ENCODE peak calls at places on chromosomes 16 and 17, in five cellular contexts. X, J, D, Z and O are unnamed samples.

GRCh38 chr17:1562178-1562643 is 381 bp downstream of the PITPNA start:
- DNase-seq in X (no peak), J (peak), D (peak), Z (no peak), O (no peak)

GRCh38 chr16:85746431-85747227 is 4.3 kb downstream of the C16orf74 start:
- DNase-seq in X (no peak), J (no peak), D (no peak), Z (peak), O (peak)

GRCh38 chr17:79945591-79946255 is 89.9 kb downstream of the TBC1D16 start:
- DNase-seq in X (no peak), J (no peak), D (peak), Z (no peak), O (no peak)

GRCh38 chr16:29148867-29149272 is 164.0 kb downstream of the LAT start:
- DNase-seq in X (peak), J (no peak), D (no peak), Z (no peak), O (no peak)

GRCh38 chr17:78828470-78829185 is 12.0 kb downstream of the USP36 start:
- DNase-seq in X (no peak), J (no peak), D (no peak), Z (no peak), O (peak)

GRCh38 chr17:45867171-45867570 is 22.5 kb downstream of the SPPL2C start:
- DNase-seq in X (no peak), J (no peak), D (no peak), Z (no peak), O (no peak)

GRCh38 chr17:69734656-69735055 is 320.2 kb downstream of the MAP2K6 start:
- DNase-seq in X (no peak), J (no peak), D (no peak), Z (no peak), O (no peak)

GRCh38 chr17:45273551-45273957 is 11.7 kb upstream of the SPATA32 start:
- DNase-seq in X (no peak), J (no peak), D (no peak), Z (no peak), O (no peak)

GRCh38 chr16:68592466-68593337 is 52.4 kb upstream of the CDH3 start:
- DNase-seq in X (peak), J (no peak), D (no peak), Z (peak), O (peak)

GRCh38 chr17:7380855-7381683 is at the start of gene TNK1:
- DNase-seq in X (peak), J (peak), D (no peak), Z (no peak), O (peak)

GRCh38 chr17:19650826-19651225 is 2.3 kb downstream of the ALDH3A2 start:
- DNase-seq in X (no peak), J (no peak), D (no peak), Z (no peak), O (peak)

GRCh38 chr17:4808378-4808767 is 1.4 kb downstream of the PLD2 start:
- DNase-seq in X (no peak), J (peak), D (peak), Z (no peak), O (no peak)

GRCh38 chr17:59000022-59000421 is 106.7 kb downstream of the TRIM37 start:
- DNase-seq in X (no peak), J (no peak), D (no peak), Z (no peak), O (no peak)

GRCh38 chr17:33292981-33293867 is at the start of gene ASIC2:
- DNase-seq in X (peak), J (no peak), D (peak), Z (no peak), O (peak)

GRCh38 chr16:72612271-72612670 is 435.7 kb downstream of the ZFHX3 start:
- DNase-seq in X (no peak), J (no peak), D (no peak), Z (no peak), O (no peak)

GRCh38 chr16:2339521-2340484 is 725 bp downstream of the ABCA3 start:
- DNase-seq in X (peak), J (no peak), D (peak), Z (peak), O (peak)

GRCh38 chr17:81511800-81512559 is 619 bp downstream of the ACTG1 start:
- DNase-seq in X (no peak), J (no peak), D (peak), Z (no peak), O (no peak)

DNA sequence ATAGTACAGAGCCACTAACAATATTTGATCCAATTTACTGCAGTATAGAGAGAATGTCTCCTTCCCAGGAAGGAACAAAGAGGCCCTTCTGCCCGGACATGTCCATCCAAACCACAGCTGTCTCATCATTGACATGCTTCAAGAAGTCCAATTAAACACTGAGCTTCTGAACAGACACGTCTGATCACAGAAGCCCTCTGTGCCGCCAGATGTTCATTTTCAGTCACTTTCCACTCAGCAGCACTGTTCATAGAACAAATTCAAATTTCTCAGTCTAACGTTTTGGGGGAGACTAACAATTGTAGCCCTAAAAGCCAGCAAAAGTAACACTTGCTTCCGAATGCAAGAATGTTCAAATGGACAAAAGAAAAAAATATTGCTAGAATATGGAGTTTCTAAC is 15.3 kb downstream of the ZC3H7A start:
- DNase-seq in X (no peak), J (no peak), D (no peak), Z (peak), O (no peak)
- H3K4me3 ChIP-seq in X (no peak), J (no peak), D (no peak), Z (peak), O (no peak)

DNA sequence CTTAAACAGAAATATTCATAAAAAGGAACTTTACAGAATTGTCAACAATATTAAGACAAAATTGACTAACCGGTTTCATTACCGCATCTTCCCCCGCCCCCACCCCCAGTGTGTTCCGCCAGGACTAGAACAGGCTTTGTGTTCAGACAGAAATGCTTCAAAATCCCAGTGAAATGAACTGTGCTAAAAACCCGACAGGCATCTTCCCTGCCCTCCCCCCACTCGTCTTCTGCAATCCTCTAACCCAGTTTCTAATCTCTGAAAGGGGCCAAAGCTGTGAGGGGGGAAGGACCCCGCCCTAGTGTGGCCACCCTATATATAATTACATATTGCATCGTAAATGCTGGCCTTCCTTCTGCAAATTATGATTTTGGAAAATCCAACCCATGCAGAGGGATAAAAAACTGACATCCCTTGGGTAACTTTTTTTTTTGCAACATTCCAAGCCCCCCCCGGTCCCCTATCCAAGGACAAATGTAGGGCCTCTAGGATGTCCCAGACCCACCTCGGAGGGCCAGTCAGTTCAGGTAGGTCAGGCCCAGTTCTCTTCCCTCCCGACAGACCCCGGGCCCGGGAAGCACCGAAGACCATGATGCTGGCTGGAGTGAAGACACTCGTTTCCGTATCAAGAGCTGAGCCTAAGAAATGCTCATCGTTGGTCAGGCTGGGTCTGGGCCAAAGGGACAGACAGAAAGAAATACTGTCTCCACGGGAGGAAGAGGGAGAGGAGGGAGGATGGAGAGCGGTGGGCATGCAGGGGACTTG is 1.2 kb upstream of the ROGDI start:
- DNase-seq in X (no peak), J (no peak), D (no peak), Z (no peak), O (no peak)
- H3K4me3 ChIP-seq in X (no peak), J (no peak), D (no peak), Z (no peak), O (peak)

GRCh38 chr17:65750678-65751077 is 189.2 kb upstream of the AXIN2 start:
- DNase-seq in X (peak), J (peak), D (peak), Z (peak), O (peak)

GRCh38 chr17:65750166-65750565 is 188.7 kb upstream of the AXIN2 start:
- DNase-seq in X (no peak), J (no peak), D (no peak), Z (no peak), O (peak)

GRCh38 chr17:65753348-65753747 is 191.9 kb upstream of the AXIN2 start:
- DNase-seq in X (no peak), J (no peak), D (no peak), Z (no peak), O (no peak)

GRCh38 chr17:65749479-65749878 is 188.0 kb upstream of the AXIN2 start:
- DNase-seq in X (no peak), J (no peak), D (peak), Z (no peak), O (peak)

GRCh38 chr17:65751263-65751662 is 189.8 kb upstream of the AXIN2 start:
- DNase-seq in X (no peak), J (no peak), D (no peak), Z (no peak), O (no peak)
- H3K4me3 ChIP-seq in X (no peak), J (no peak), D (no peak), Z (no peak), O (no peak)

GRCh38 chr16:23378921-23379320 is 74.1 kb downstream of the COG7 start:
- DNase-seq in X (no peak), J (no peak), D (no peak), Z (no peak), O (no peak)

GRCh38 chr16:23382279-23382678 is 70.7 kb downstream of the COG7 start:
- DNase-seq in X (no peak), J (no peak), D (no peak), Z (no peak), O (no peak)

GRCh38 chr16:23378256-23378655 is 74.7 kb downstream of the COG7 start:
- DNase-seq in X (no peak), J (no peak), D (no peak), Z (no peak), O (no peak)

GRCh38 chr16:23379707-23380106 is 73.3 kb downstream of the COG7 start:
- DNase-seq in X (no peak), J (no peak), D (no peak), Z (no peak), O (no peak)

GRCh38 chr16:23380501-23380951 is 72.5 kb downstream of the COG7 start:
- DNase-seq in X (no peak), J (no peak), D (no peak), Z (no peak), O (no peak)
- H3K4me3 ChIP-seq in X (no peak), J (no peak), D (no peak), Z (no peak), O (no peak)

DNA sequence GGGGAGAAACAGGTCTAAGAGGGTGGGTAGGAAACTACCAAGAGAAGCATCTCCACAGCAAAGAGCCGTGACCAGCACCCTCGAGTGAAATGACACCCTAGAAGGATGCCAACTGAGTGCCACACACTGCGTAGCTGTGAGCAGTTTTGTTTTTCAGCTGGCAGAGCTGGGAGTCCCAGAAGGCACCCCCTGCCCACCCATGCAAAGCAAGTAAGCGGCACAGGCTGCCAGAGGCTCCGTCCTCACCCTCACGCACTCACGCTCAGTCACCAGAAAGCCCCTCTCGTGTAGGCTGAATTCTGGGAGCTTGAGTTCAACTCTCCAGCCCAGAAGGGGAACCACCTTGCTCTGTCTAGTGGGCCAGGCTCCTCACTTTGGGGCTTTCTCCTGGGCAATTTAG is 146.0 kb downstream of the GAS7 start:
- DNase-seq in X (no peak), J (no peak), D (no peak), Z (peak), O (no peak)
- H3K4me3 ChIP-seq in X (no peak), J (no peak), D (no peak), Z (peak), O (no peak)

DNA sequence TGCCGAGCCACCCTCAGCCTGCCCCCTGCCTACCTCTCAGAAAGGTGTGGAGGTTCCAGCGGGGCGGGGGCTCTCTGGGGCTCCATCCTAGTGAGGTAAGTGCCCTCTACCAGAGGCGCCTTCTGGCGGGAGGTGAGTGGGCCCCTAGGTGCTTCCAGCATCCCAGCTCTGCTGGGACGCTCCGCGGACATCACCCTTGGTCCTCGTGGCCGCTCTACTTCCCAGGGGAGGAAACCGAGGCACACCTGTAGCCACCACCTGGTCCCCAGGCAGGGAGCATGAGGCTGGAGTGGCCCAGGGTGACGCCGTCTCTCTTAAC is 1.4 kb downstream of the MCRIP2 start:
- DNase-seq in X (no peak), J (no peak), D (no peak), Z (no peak), O (no peak)
- H3K4me3 ChIP-seq in X (peak), J (no peak), D (peak), Z (peak), O (peak)

GRCh38 chr17:76271669-76272540 is 6.8 kb downstream of the UBALD2 start:
- DNase-seq in X (peak), J (peak), D (no peak), Z (peak), O (no peak)

GRCh38 chr17:76268991-76269981 is 4.1 kb downstream of the UBALD2 start:
- DNase-seq in X (no peak), J (no peak), D (no peak), Z (peak), O (no peak)

GRCh38 chr17:76272541-76273434 is 7.6 kb downstream of the UBALD2 start:
- DNase-seq in X (no peak), J (no peak), D (no peak), Z (peak), O (no peak)

GRCh38 chr17:76270127-76270592 is 5.0 kb downstream of the UBALD2 start:
- DNase-seq in X (no peak), J (no peak), D (no peak), Z (peak), O (no peak)

GRCh38 chr17:76270770-76271668 is 5.9 kb downstream of the UBALD2 start:
- DNase-seq in X (peak), J (no peak), D (no peak), Z (peak), O (no peak)
- H3K4me3 ChIP-seq in X (peak), J (no peak), D (no peak), Z (peak), O (no peak)

DNA sequence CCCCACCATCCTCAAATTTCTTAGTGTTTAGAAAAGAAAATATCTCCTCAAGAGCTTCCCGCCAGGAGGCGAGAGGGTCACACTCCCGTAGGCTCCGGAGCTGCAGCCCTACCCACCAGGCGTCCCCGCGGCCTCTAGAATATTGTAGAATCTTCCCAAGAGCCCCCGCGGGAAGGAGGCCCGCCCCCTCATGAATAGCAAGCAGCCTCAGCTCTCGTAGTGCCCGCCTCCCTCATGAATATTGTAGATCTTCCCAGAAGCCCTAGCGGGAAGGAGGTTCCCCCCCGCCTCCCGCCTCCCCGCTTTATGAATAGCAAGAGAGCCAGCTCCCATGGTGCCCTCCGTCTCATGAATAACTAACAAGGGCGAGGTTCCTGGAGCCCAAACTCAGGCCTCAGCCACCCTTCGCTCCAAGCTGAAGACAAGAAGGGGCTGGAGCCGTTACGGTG is at the start of gene FBXO47:
- DNase-seq in X (peak), J (peak), D (peak), Z (peak), O (no peak)
- H3K4me3 ChIP-seq in X (no peak), J (peak), D (no peak), Z (no peak), O (no peak)